ENCODE peak calls at places on chromosomes 11 and 22, in seven cellular contexts. B is IMR-90, Y is GM12865, P is tibial nerve, G is choroid plexus epithelial cell, D is stomach, V is OCI-LY7. M is an unnamed sample.

GRCh38 chr11:60840711-60841430 is 1.0 kb upstream of the CCDC86 start:
- DNase-seq in D (no peak), P (peak), B (peak), G (peak), V (no peak), Y (no peak), M (no peak)

GRCh38 chr11:73310661-73311393 is 2.8 kb downstream of the ARHGEF17 start:
- DNase-seq in B (no peak), V (no peak), Y (no peak), D (no peak), G (no peak), P (no peak), M (no peak)

GRCh38 chr11:77211594-77212251 is 83.7 kb downstream of the MYO7A start:
- DNase-seq in P (no peak), D (no peak), B (no peak), Y (no peak), G (no peak), V (no peak), M (no peak)

GRCh38 chr11:77201991-77202841 is 74.2 kb downstream of the MYO7A start:
- DNase-seq in P (no peak), Y (no peak), D (peak), V (no peak), B (no peak), G (no peak), M (no peak)

GRCh38 chr11:94933225-94934130 is 39.9 kb downstream of the CWC15 start:
- DNase-seq in V (no peak), P (no peak), Y (no peak), B (peak), D (no peak), G (peak), M (no peak)

GRCh38 chr11:20467458-20468185 is 80.1 kb downstream of the PRMT3 start:
- DNase-seq in D (no peak), B (peak), V (no peak), G (peak), Y (no peak), P (no peak), M (no peak)

GRCh38 chr11:122690801-122691649 is 35.5 kb downstream of the UBASH3B start:
- DNase-seq in Y (no peak), G (peak), V (peak), D (no peak), P (no peak), B (peak), M (no peak)

GRCh38 chr11:78030429-78031325 is 7.6 kb upstream of the KCTD14 start:
- DNase-seq in P (no peak), Y (no peak), D (peak), B (peak), G (peak), V (no peak), M (no peak)

GRCh38 chr11:67030976-67031375 is 8.0 kb downstream of the SYT12 start:
- DNase-seq in B (no peak), D (no peak), Y (no peak), G (no peak), P (no peak), V (peak), M (no peak)

GRCh38 chr11:69912911-69913451 is 93.8 kb upstream of the FGF3 start:
- DNase-seq in Y (peak), G (peak), B (peak), P (no peak), D (no peak), V (peak), M (no peak)

GRCh38 chr11:33877029-33877428 is 14.8 kb downstream of the LMO2 start:
- DNase-seq in Y (no peak), G (no peak), P (no peak), B (no peak), V (no peak), D (no peak), M (no peak)

GRCh38 chr11:36055356-36055755 is 111.5 kb downstream of the LDLRAD3 start:
- DNase-seq in D (no peak), B (no peak), V (no peak), Y (no peak), G (no peak), P (no peak), M (no peak)

GRCh38 chr11:111308140-111308539 is 9.8 kb downstream of the POU2AF3 start:
- DNase-seq in D (peak), G (no peak), P (no peak), V (no peak), B (peak), Y (no peak), M (no peak)

GRCh38 chr11:134731562-134731961 is 319.5 kb upstream of the B3GAT1 start:
- DNase-seq in B (no peak), G (no peak), Y (no peak), D (no peak), V (no peak), P (no peak), M (no peak)

GRCh38 chr11:132310390-132311375 is 940.3 kb downstream of the NTM start:
- DNase-seq in D (no peak), B (no peak), G (no peak), V (no peak), Y (peak), P (no peak), M (peak)

GRCh38 chr11:9719949-9720646 is 56.2 kb downstream of the SWAP70 start:
- DNase-seq in G (no peak), P (no peak), D (no peak), B (no peak), V (peak), Y (peak), M (no peak)

GRCh38 chr11:67153971-67154370 is 34.9 kb downstream of the KDM2A start:
- DNase-seq in V (no peak), Y (no peak), G (no peak), B (no peak), P (no peak), D (no peak), M (no peak)

GRCh38 chr11:130449246-130449990 is 973 bp downstream of the ADAMTS15 start:
- DNase-seq in Y (no peak), G (no peak), B (no peak), V (no peak), D (no peak), P (no peak), M (no peak)

GRCh38 chr22:24588370-24588755 is 4.5 kb downstream of the LRRC75B start:
- DNase-seq in V (no peak), P (peak), Y (no peak), G (no peak), D (peak), B (no peak), M (no peak)

GRCh38 chr22:42919199-42919598 is 62.1 kb upstream of the ARFGAP3 start:
- DNase-seq in G (no peak), B (no peak), D (no peak), V (no peak), P (no peak), Y (no peak), M (peak)

GRCh38 chr11:125214466-125215204 is 50.1 kb downstream of the PKNOX2 start:
- DNase-seq in Y (no peak), P (no peak), V (no peak), B (no peak), D (no peak), G (peak), M (no peak)

GRCh38 chr22:32532819-32533128 is 58.2 kb downstream of the FBXO7 start:
- DNase-seq in Y (no peak), P (no peak), D (no peak), V (no peak), B (no peak), G (no peak), M (no peak)

GRCh38 chr22:39710380-39711117 is 140.0 kb downstream of the CACNA1I start:
- DNase-seq in G (no peak), D (no peak), Y (no peak), V (no peak), P (no peak), B (no peak), M (no peak)

GRCh38 chr11:87173185-87174039 is 135.7 kb downstream of the TMEM135 start:
- DNase-seq in V (no peak), B (peak), P (no peak), G (peak), Y (no peak), D (no peak), M (no peak)

GRCh38 chr11:73175551-73176144 is 33.5 kb upstream of the FCHSD2 start:
- DNase-seq in B (no peak), V (no peak), G (no peak), D (no peak), P (no peak), Y (no peak), M (no peak)

DNA sequence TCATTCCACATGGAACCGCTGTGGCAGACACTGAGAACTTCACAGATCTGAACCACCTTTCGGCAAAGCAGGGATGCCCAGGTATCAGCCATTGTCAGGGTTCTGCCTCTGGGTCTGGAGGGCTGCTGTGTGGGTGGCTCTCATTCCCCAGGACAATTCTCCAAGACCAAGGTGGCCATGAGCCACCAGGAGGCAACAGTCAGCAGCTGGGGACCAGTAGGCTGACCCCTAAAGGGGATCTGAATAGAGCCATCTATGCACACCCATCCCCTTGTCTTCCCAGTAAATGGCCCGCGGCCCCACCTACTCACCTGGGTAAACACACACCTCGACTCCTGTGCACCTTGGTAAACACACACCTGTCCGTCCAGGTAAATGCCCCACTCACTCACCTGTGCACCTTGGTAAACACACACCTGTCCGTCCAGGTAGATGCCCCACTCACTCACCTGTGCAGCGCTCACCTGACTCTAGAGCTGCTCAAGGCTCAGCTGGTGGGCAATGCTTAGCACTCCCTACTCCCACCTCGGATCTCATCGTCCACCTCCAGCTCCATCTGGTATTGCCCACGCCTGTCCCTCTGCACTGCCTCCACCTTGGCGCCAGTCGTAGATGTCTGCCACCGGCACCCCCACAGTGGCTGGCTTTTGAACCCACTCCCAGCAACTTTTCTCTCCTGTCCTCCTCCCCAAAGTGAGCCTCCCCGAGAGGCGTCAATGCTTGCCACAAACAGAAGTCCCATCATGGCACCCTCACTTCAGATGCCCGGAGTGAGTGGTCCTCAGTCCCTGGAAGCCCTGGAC is 10.2 kb downstream of the SLC25A1 start:
- DNase-seq in Y (no peak), P (no peak), D (no peak), B (no peak), V (no peak), G (no peak), M (no peak)
- TF ChIP-seq CTCF in Y (no peak), P (no peak), D (no peak), B (no peak), V (peak), G (no peak), M (no peak)

DNA sequence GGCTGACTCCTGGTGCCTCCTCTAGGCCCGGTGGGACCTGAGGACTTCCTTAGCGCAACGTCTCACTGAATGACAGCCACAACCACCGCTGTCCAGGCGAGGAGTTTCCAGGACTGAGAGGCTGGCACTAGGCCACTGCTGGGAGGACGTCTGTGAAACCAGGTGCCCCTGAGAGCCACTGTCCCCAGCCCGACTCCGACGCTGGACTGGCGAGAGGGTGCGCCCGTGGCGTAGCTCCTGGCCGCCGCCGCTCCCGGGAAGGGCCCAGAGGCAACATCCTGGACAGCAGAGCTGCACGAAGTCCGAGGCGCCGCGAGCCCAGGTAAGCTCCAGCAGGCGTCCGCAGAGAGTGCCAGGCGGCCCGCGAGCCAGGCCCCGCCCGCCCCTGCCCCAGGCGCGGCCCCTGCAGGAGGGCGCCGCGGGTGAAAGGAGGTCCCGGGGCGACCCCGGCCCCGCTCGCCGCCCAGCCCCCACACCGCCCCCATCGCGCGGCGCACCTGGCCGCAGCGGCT is 525 bp downstream of the DGCR2 start:
- DNase-seq in P (peak), Y (peak), G (peak), D (peak), B (peak), V (peak), M (peak)
- TF ChIP-seq CTCF in P (no peak), Y (no peak), G (no peak), D (no peak), B (no peak), V (no peak), M (no peak)

GRCh38 chr11:120953230-120953558 is 70.7 kb upstream of the TBCEL start:
- DNase-seq in V (no peak), D (no peak), G (no peak), Y (no peak), B (no peak), P (no peak), M (no peak)
- TF ChIP-seq CTCF in V (no peak), D (no peak), G (no peak), Y (no peak), B (no peak), P (no peak), M (no peak)

DNA sequence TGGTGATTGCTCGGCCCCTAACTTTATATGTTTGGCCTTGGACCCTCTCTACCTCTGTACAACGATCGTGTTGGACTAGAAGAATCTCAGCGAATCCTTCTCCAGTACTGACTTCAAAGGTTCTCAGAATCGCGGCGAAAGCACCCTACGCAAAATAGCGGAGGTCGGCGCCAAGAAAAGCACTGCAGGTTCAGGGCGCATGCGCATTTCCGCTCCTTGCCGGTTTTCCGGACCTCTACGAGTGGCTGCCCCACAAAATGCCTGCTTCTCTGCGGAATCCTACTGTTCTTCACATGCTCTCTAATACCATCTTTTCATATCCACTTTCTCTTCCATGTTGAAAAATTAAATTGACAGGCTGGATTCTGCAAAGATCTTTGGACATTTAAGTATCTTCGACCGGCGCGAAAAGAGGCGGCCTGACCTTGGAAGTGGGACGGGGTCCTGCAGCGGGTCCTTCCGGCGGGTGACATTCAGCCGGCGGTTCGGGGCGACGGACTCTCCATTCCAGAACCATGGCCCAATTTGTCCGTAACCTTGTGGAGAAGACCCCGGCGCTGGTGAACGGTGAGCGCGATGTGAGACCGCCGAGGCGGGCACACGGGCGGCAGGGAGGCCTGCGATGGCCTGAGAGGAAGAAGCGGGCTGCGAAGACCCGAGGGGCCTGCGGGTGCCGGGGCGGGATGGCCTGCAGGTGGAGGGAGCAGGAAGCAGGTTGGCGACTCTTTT is at the start of gene ATP5MG:
- DNase-seq in G (peak), B (peak), Y (peak), P (peak), D (peak), V (peak), M (peak)
- TF ChIP-seq CTCF in G (no peak), B (no peak), Y (no peak), P (no peak), D (no peak), V (peak), M (no peak)

DNA sequence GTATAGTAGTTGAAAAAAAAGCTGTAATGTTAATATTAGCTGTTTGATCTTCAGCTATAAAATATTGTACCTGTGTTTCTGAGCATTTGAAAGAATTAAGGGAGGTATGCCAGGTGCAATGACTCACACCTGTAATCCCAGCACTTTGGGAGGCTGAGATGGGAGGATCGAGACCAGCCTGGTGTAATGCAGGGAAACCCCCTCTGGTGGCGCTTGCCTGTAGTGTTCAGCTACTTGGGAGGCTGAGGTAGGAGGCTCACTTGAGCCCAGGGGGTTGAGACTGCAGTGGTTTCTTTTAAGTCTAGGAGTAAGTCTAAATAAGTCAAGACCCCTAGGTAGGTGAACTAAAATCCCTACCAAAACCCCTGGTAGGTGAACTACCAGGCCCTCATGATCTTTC is 37.1 kb downstream of the TAF1D start:
- DNase-seq in Y (no peak), D (no peak), V (no peak), G (no peak), P (no peak), B (no peak), M (no peak)
- TF ChIP-seq CTCF in Y (no peak), D (no peak), V (peak), G (no peak), P (no peak), B (no peak), M (no peak)

GRCh38 chr11:74339619-74340018 is 28.2 kb upstream of the P4HA3 start:
- DNase-seq in V (no peak), B (no peak), Y (no peak), G (no peak), P (no peak), D (no peak), M (no peak)
- TF ChIP-seq CTCF in V (no peak), B (no peak), Y (no peak), G (no peak), P (no peak), D (no peak), M (no peak)

GRCh38 chr11:112724194-112724790 is 236.9 kb upstream of the NCAM1 start:
- DNase-seq in B (no peak), G (no peak), P (no peak), V (no peak), Y (no peak), D (no peak), M (no peak)
- TF ChIP-seq CTCF in B (no peak), G (no peak), P (no peak), V (no peak), Y (no peak), D (no peak), M (no peak)

DNA sequence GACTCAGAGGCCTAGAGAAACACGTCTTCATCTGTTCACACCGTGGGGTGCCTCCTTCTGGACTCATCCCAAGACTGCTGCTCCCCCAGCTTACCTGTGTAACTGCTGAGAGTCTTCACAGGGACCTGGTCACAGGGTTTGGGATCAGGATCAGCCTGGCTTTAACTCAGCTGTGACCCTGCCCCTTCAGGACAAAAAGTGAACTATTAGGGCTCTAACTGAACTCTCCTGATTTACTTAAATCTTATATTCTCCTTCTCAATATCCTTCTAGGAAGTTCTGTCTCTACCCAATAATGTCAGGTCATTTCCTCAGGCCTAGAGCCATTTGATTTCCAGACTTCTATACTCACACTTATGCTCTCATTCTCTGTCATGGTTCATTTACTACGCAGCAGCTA is 108.4 kb downstream of the ZNF280B start:
- DNase-seq in Y (no peak), G (no peak), D (no peak), P (no peak), V (no peak), B (no peak), M (no peak)
- TF ChIP-seq CTCF in Y (no peak), G (no peak), D (no peak), P (no peak), V (peak), B (no peak), M (no peak)